ENCODE peak calls at places on chromosomes 2 and 18, in ten cellular contexts. Q is choroid plexus epithelial cell; N is NCI-H1436; D is cerebellum; B is stimulated activated CD4-positive, alpha-beta T cell treated with anti-CD3 and anti-CD28 coated beads, Interleukin-2, amount 100 ng/mL, for 48 hours; T is activated effector memory CD4-positive, alpha-beta T cell treated with anti-CD3 and anti-CD28 coated beads, Interleukin-2, amount 50 U/mL, for 16 hours; M is occipital lobe; G is HepG2; O is effector CD4-positive, alpha-beta T cell; W is Calu3. P is an unnamed sample.

GRCh38 chr2:227163998-227164744 is at the start of the genes COL4A3 and COL4A4:
- DNase-seq in Q (no peak), N (no peak), D (no peak), B (no peak), T (no peak), M (no peak), G (no peak), O (no peak), W (peak; percentile 82), P (no peak)

GRCh38 chr2:157256621-157257020 is 884 bp upstream of the GALNT5 start:
- DNase-seq in Q (no peak), N (no peak), D (no peak), B (no peak), T (no peak), M (no peak), G (no peak), O (no peak), W (no peak), P (no peak)

GRCh38 chr2:42967959-42968674 is 175.7 kb upstream of the HAAO start:
- DNase-seq in Q (peak; percentile 84), N (no peak), D (no peak), B (no peak), T (no peak), M (no peak), G (no peak), O (no peak), W (no peak), P (no peak)

GRCh38 chr2:189157431-189157830 is 22.1 kb downstream of the COL5A2 start:
- DNase-seq in Q (no peak), N (no peak), D (no peak), B (no peak), T (no peak), M (no peak), G (no peak), O (no peak), W (no peak), P (no peak)

GRCh38 chr2:134515137-134515536 is 203.7 kb downstream of the TMEM163 start:
- DNase-seq in Q (no peak), N (no peak), D (no peak), B (no peak), T (no peak), M (no peak), G (no peak), O (no peak), W (no peak), P (no peak)

GRCh38 chr2:74440378-74441110 is 1.2 kb downstream of the RTKN start:
- DNase-seq in Q (peak; percentile 77), N (peak; percentile 72), D (peak; percentile 65), B (peak; percentile 49), T (peak; percentile 77), M (peak; percentile 88), G (peak; percentile 95), O (no peak), W (peak; percentile 92), P (peak; percentile 68)

GRCh38 chr2:233011268-233012190 is 1.5 kb downstream of the NGEF start:
- DNase-seq in Q (no peak), N (no peak), D (no peak), B (no peak), T (peak; percentile 50), M (no peak), G (no peak), O (no peak), W (no peak), P (no peak)

GRCh38 chr2:3728104-3729054 is 25.0 kb downstream of the DCDC2C start:
- DNase-seq in Q (peak; percentile 80), N (peak; percentile 51), D (peak; percentile 41), B (no peak), T (no peak), M (no peak), G (peak; percentile 44), O (no peak), W (peak; percentile 7), P (no peak)

GRCh38 chr2:178681081-178681480 is 126.1 kb downstream of the TTN start:
- DNase-seq in Q (no peak), N (no peak), D (no peak), B (no peak), T (no peak), M (no peak), G (no peak), O (no peak), W (no peak), P (no peak)

GRCh38 chr2:176390276-176390675 is 121.0 kb downstream of the MTX2 start:
- DNase-seq in Q (peak; percentile 11), N (no peak), D (no peak), B (no peak), T (no peak), M (no peak), G (no peak), O (no peak), W (no peak), P (no peak)

GRCh38 chr2:68110102-68110501 is 47.3 kb upstream of the C1D start:
- DNase-seq in Q (no peak), N (no peak), D (no peak), B (no peak), T (no peak), M (no peak), G (no peak), O (no peak), W (no peak), P (no peak)

GRCh38 chr18:56825312-56825711 is 174.2 kb downstream of the WDR7 start:
- DNase-seq in Q (no peak), N (no peak), D (no peak), B (no peak), T (no peak), M (no peak), G (no peak), O (no peak), W (no peak), P (no peak)

GRCh38 chr2:44107086-44107740 is 61.5 kb upstream of the PPM1B start:
- DNase-seq in Q (no peak), N (no peak), D (no peak), B (no peak), T (no peak), M (no peak), G (no peak), O (no peak), W (no peak), P (no peak)

GRCh38 chr18:3209859-3210569 is 9.8 kb downstream of the MYOM1 start:
- DNase-seq in Q (no peak), N (no peak), D (no peak), B (no peak), T (no peak), M (no peak), G (no peak), O (no peak), W (no peak), P (peak; percentile 20)

GRCh38 chr2:150041721-150042450 is 445.6 kb downstream of the RND3 start:
- DNase-seq in Q (no peak), N (no peak), D (no peak), B (no peak), T (no peak), M (no peak), G (no peak), O (no peak), W (no peak), P (no peak)

GRCh38 chr2:176470713-176471112 is 201.5 kb downstream of the MTX2 start:
- DNase-seq in Q (no peak), N (no peak), D (no peak), B (no peak), T (no peak), M (no peak), G (no peak), O (no peak), W (no peak), P (no peak)

GRCh38 chr2:112153179-112153490 is 14.9 kb downstream of the FBLN7 start:
- DNase-seq in Q (no peak), N (no peak), D (no peak), B (no peak), T (peak; percentile 50), M (peak; percentile 33), G (no peak), O (no peak), W (no peak), P (no peak)

GRCh38 chr2:225019100-225019499 is 23.2 kb downstream of the DOCK10 start:
- DNase-seq in Q (no peak), N (no peak), D (no peak), B (no peak), T (no peak), M (no peak), G (no peak), O (no peak), W (no peak), P (no peak)

GRCh38 chr2:150075831-150076230 is 411.6 kb downstream of the RND3 start:
- DNase-seq in Q (peak; percentile 46), N (no peak), D (no peak), B (no peak), T (no peak), M (no peak), G (no peak), O (no peak), W (no peak), P (no peak)

GRCh38 chr2:163401481-163401880 is 334.3 kb downstream of the FIGN start:
- DNase-seq in Q (peak; percentile 87), N (no peak), D (no peak), B (no peak), T (no peak), M (no peak), G (no peak), O (no peak), W (peak; percentile 24), P (no peak)

GRCh38 chr2:241818943-241819270 is 9.9 kb downstream of the NEU4 start:
- DNase-seq in Q (no peak), N (no peak), D (no peak), B (no peak), T (no peak), M (no peak), G (peak; percentile 97), O (no peak), W (no peak), P (no peak)

GRCh38 chr2:119253114-119253702 is 29.6 kb downstream of the STEAP3 start:
- DNase-seq in Q (peak; percentile 86), N (no peak), D (no peak), B (no peak), T (no peak), M (no peak), G (no peak), O (no peak), W (no peak), P (no peak)

GRCh38 chr2:177818412-177818811 is 254.2 kb downstream of the PDE11A start:
- DNase-seq in Q (no peak), N (no peak), D (no peak), B (no peak), T (no peak), M (no peak), G (no peak), O (no peak), W (no peak), P (no peak)

GRCh38 chr2:223008162-223008561 is 43.8 kb upstream of the KCNE4 start:
- DNase-seq in Q (peak; percentile 67), N (no peak), D (no peak), B (no peak), T (no peak), M (no peak), G (no peak), O (no peak), W (no peak), P (no peak)

P was measured in DMS153.